ENCODE peak calls at places on chromosomes 16 and 17, in ten cellular contexts. J, Y, O, X, A, R, E, C, T and K are unnamed samples.

GRCh38 chr17:46136820-46137219 is 56.4 kb downstream of the KANSL1 start:
- DNase-seq in E (no peak), T (no peak), Y (no peak), C (no peak), X (no peak), R (no peak), A (no peak), O (no peak), J (no peak), K (no peak)

GRCh38 chr17:78329263-78330059 is 30.4 kb downstream of the SOCS3 start:
- DNase-seq in A (no peak), T (peak; percentile 67), Y (no peak), C (no peak), R (peak; percentile 53), E (no peak), X (peak; percentile 96), J (peak; percentile 75), O (no peak), K (no peak)

GRCh38 chr16:71311553-71312158 is 22.5 kb upstream of the CMTR2 start:
- DNase-seq in O (no peak), Y (no peak), T (peak; percentile 34), X (no peak), E (peak; percentile 32), A (peak; percentile 50), J (no peak), R (no peak), C (peak; percentile 22), K (no peak)

GRCh38 chr17:60102632-60103047 is 23.9 kb upstream of the HEATR6 start:
- DNase-seq in T (peak; percentile 51), C (peak; percentile 18), Y (no peak), E (no peak), X (peak; percentile 84), O (no peak), J (peak; percentile 74), R (no peak), A (no peak), K (peak; percentile 39)

GRCh38 chr16:68792465-68793324 is 50.6 kb upstream of the TANGO6 start:
- DNase-seq in Y (no peak), A (no peak), X (peak; percentile 44), C (no peak), O (no peak), J (no peak), T (no peak), R (no peak), E (no peak), K (no peak)

GRCh38 chr17:28634211-28634865 is 10.6 kb downstream of the BLTP2 start:
- DNase-seq in X (no peak), Y (no peak), J (no peak), E (no peak), C (no peak), O (no peak), T (no peak), A (peak; percentile 13), R (no peak), K (no peak)

GRCh38 chr17:37490022-37490587 is 414 bp downstream of the DUSP14 start:
- DNase-seq in O (no peak), J (peak; percentile 74), T (peak; percentile 54), X (peak; percentile 80), R (peak; percentile 77), C (peak; percentile 52), E (peak; percentile 74), A (peak; percentile 43), Y (no peak), K (no peak)

GRCh38 chr16:83045790-83046189 is 419.0 kb downstream of the CDH13 start:
- DNase-seq in R (no peak), T (no peak), X (no peak), E (no peak), O (no peak), Y (no peak), A (no peak), C (no peak), J (no peak), K (no peak)

GRCh38 chr17:2020721-2021120 is 4.4 kb downstream of the RTN4RL1 start:
- DNase-seq in O (peak; percentile 46), A (no peak), Y (no peak), E (no peak), C (no peak), T (no peak), R (no peak), X (no peak), J (no peak), K (no peak)

GRCh38 chr16:73183678-73184092 is 135.8 kb upstream of the ZFHX3 start:
- DNase-seq in A (no peak), T (no peak), O (no peak), J (no peak), R (peak; percentile 52), X (no peak), E (no peak), Y (peak; percentile 45), C (no peak), K (peak; percentile 37)